ENCODE peak calls at places on chromosome 1, in five cellular contexts. One of them, this sample, is unnamed.

GRCh38 chr1:7454052-7454815 is 316.9 kb upstream of the VAMP3 start:
- DNase-seq in central memory CD4-positive, alpha-beta T cell: no peak
- DNase-seq in NAMALWA: peak; percentile 14
- DNase-seq in lung microvascular endothelial cell: no peak
- DNase-seq in CMK: peak; percentile 15
- DNase-seq in this sample: peak; percentile 40

GRCh38 chr1:36542962-36543515 is 60.3 kb upstream of the CSF3R start:
- DNase-seq in central memory CD4-positive, alpha-beta T cell: no peak
- DNase-seq in NAMALWA: peak; percentile 48
- DNase-seq in lung microvascular endothelial cell: no peak
- DNase-seq in CMK: no peak
- DNase-seq in this sample: peak; percentile 23

GRCh38 chr1:3547055-3548005 is 64.0 kb downstream of the MEGF6 start:
- DNase-seq in central memory CD4-positive, alpha-beta T cell: no peak
- DNase-seq in NAMALWA: no peak
- DNase-seq in lung microvascular endothelial cell: peak; percentile 35
- DNase-seq in CMK: no peak
- DNase-seq in this sample: peak; percentile 62

GRCh38 chr1:33425900-33426299 is 5.0 kb downstream of the PHC2 start:
- DNase-seq in central memory CD4-positive, alpha-beta T cell: no peak
- DNase-seq in NAMALWA: no peak
- DNase-seq in lung microvascular endothelial cell: no peak
- DNase-seq in CMK: no peak
- DNase-seq in this sample: no peak

GRCh38 chr1:79323240-79324025 is 316.9 kb upstream of the ADGRL4 start:
- DNase-seq in central memory CD4-positive, alpha-beta T cell: no peak
- DNase-seq in NAMALWA: no peak
- DNase-seq in lung microvascular endothelial cell: no peak
- DNase-seq in CMK: no peak
- DNase-seq in this sample: peak; percentile 55

GRCh38 chr1:212188599-212189351 is 96.4 kb upstream of the PPP2R5A start:
- DNase-seq in central memory CD4-positive, alpha-beta T cell: no peak
- DNase-seq in NAMALWA: no peak
- DNase-seq in lung microvascular endothelial cell: no peak
- DNase-seq in CMK: no peak
- DNase-seq in this sample: peak; percentile 10

GRCh38 chr1:165871311-165872067 is 44.1 kb downstream of the UCK2 start:
- DNase-seq in central memory CD4-positive, alpha-beta T cell: peak; percentile 45
- DNase-seq in NAMALWA: peak; percentile 93
- DNase-seq in lung microvascular endothelial cell: peak; percentile 59
- DNase-seq in CMK: peak; percentile 99
- DNase-seq in this sample: peak; percentile 97

GRCh38 chr1:59276317-59276914 is 20.5 kb upstream of the FGGY start:
- DNase-seq in central memory CD4-positive, alpha-beta T cell: no peak
- DNase-seq in NAMALWA: no peak
- DNase-seq in lung microvascular endothelial cell: no peak
- DNase-seq in CMK: no peak
- DNase-seq in this sample: no peak

GRCh38 chr1:18632218-18632588 is 1.6 kb downstream of the PAX7 start:
- DNase-seq in central memory CD4-positive, alpha-beta T cell: no peak
- DNase-seq in NAMALWA: no peak
- DNase-seq in lung microvascular endothelial cell: no peak
- DNase-seq in CMK: no peak
- DNase-seq in this sample: no peak

GRCh38 chr1:168609133-168609715 is 32.8 kb downstream of the XCL1 start:
- DNase-seq in central memory CD4-positive, alpha-beta T cell: no peak
- DNase-seq in NAMALWA: no peak
- DNase-seq in lung microvascular endothelial cell: no peak
- DNase-seq in CMK: no peak
- DNase-seq in this sample: peak; percentile 15

GRCh38 chr1:87334351-87335174 is 5.9 kb downstream of the LMO4 start:
- DNase-seq in central memory CD4-positive, alpha-beta T cell: peak; percentile 31
- DNase-seq in NAMALWA: peak; percentile 58
- DNase-seq in lung microvascular endothelial cell: peak; percentile 5
- DNase-seq in CMK: no peak
- DNase-seq in this sample: peak; percentile 60

GRCh38 chr1:58395355-58395754 is 151.2 kb downstream of the OMA1 start:
- DNase-seq in central memory CD4-positive, alpha-beta T cell: no peak
- DNase-seq in NAMALWA: no peak
- DNase-seq in lung microvascular endothelial cell: peak; percentile 73
- DNase-seq in CMK: no peak
- DNase-seq in this sample: peak; percentile 20

This sample was measured in NB4.